ENCODE peak calls at places on chromosome 1, in five cellular contexts. One of them, this sample, is unnamed.

GRCh38 chr1:82269466-82269865 is 468.7 kb downstream of the ADGRL2 start:
- DNase-seq in stimulated activated CD4-positive, alpha-beta T cell treated with anti-CD3 and anti-CD28 coated beads, Interleukin-4, amount 100 ng/mL, for 24 hours: no peak
- DNase-seq in MV-4-11: no peak
- DNase-seq in NCI-H1092 treated with DMSO at 0.1 percent for 48 hours: no peak
- DNase-seq in stimulated activated CD8-positive, alpha-beta memory T cell treated with anti-CD3 and anti-CD28 coated beads, Interleukin-15, amount 100 ng/mL, for 1 hour: no peak
- DNase-seq in this sample: no peak

GRCh38 chr1:159900755-159901335 is 880 bp upstream of the CFAP45 start:
- DNase-seq in stimulated activated CD8-positive, alpha-beta memory T cell treated with anti-CD3 and anti-CD28 coated beads, Interleukin-15, amount 100 ng/mL, for 1 hour: no peak
- DNase-seq in stimulated activated CD4-positive, alpha-beta T cell treated with anti-CD3 and anti-CD28 coated beads, Interleukin-4, amount 100 ng/mL, for 24 hours: no peak
- DNase-seq in NCI-H1092 treated with DMSO at 0.1 percent for 48 hours: no peak
- DNase-seq in MV-4-11: no peak
- DNase-seq in this sample: no peak

GRCh38 chr1:82818596-82818995 is 1017.9 kb downstream of the ADGRL2 start:
- DNase-seq in MV-4-11: no peak
- DNase-seq in NCI-H1092 treated with DMSO at 0.1 percent for 48 hours: no peak
- DNase-seq in stimulated activated CD4-positive, alpha-beta T cell treated with anti-CD3 and anti-CD28 coated beads, Interleukin-4, amount 100 ng/mL, for 24 hours: no peak
- DNase-seq in stimulated activated CD8-positive, alpha-beta memory T cell treated with anti-CD3 and anti-CD28 coated beads, Interleukin-15, amount 100 ng/mL, for 1 hour: no peak
- DNase-seq in this sample: no peak

GRCh38 chr1:66276229-66276628 is 257.7 kb upstream of the SGIP1 start:
- DNase-seq in stimulated activated CD4-positive, alpha-beta T cell treated with anti-CD3 and anti-CD28 coated beads, Interleukin-4, amount 100 ng/mL, for 24 hours: peak
- DNase-seq in NCI-H1092 treated with DMSO at 0.1 percent for 48 hours: no peak
- DNase-seq in MV-4-11: peak
- DNase-seq in stimulated activated CD8-positive, alpha-beta memory T cell treated with anti-CD3 and anti-CD28 coated beads, Interleukin-15, amount 100 ng/mL, for 1 hour: no peak
- DNase-seq in this sample: no peak

GRCh38 chr1:205271745-205272144 is 44.0 kb downstream of the TMCC2 start:
- DNase-seq in MV-4-11: no peak
- DNase-seq in stimulated activated CD8-positive, alpha-beta memory T cell treated with anti-CD3 and anti-CD28 coated beads, Interleukin-15, amount 100 ng/mL, for 1 hour: no peak
- DNase-seq in stimulated activated CD4-positive, alpha-beta T cell treated with anti-CD3 and anti-CD28 coated beads, Interleukin-4, amount 100 ng/mL, for 24 hours: no peak
- DNase-seq in NCI-H1092 treated with DMSO at 0.1 percent for 48 hours: no peak
- DNase-seq in this sample: no peak

GRCh38 chr1:101105877-101106276 is 80.3 kb upstream of the DPH5 start:
- DNase-seq in stimulated activated CD8-positive, alpha-beta memory T cell treated with anti-CD3 and anti-CD28 coated beads, Interleukin-15, amount 100 ng/mL, for 1 hour: no peak
- DNase-seq in MV-4-11: no peak
- DNase-seq in stimulated activated CD4-positive, alpha-beta T cell treated with anti-CD3 and anti-CD28 coated beads, Interleukin-4, amount 100 ng/mL, for 24 hours: no peak
- DNase-seq in NCI-H1092 treated with DMSO at 0.1 percent for 48 hours: no peak
- DNase-seq in this sample: no peak

GRCh38 chr1:171457412-171457811 is 27.9 kb upstream of the PRRC2C start:
- DNase-seq in NCI-H1092 treated with DMSO at 0.1 percent for 48 hours: no peak
- DNase-seq in stimulated activated CD4-positive, alpha-beta T cell treated with anti-CD3 and anti-CD28 coated beads, Interleukin-4, amount 100 ng/mL, for 24 hours: no peak
- DNase-seq in MV-4-11: no peak
- DNase-seq in stimulated activated CD8-positive, alpha-beta memory T cell treated with anti-CD3 and anti-CD28 coated beads, Interleukin-15, amount 100 ng/mL, for 1 hour: no peak
- DNase-seq in this sample: no peak

GRCh38 chr1:30901798-30902652 is 6.5 kb downstream of the SDC3 start:
- DNase-seq in MV-4-11: no peak
- DNase-seq in stimulated activated CD8-positive, alpha-beta memory T cell treated with anti-CD3 and anti-CD28 coated beads, Interleukin-15, amount 100 ng/mL, for 1 hour: no peak
- DNase-seq in stimulated activated CD4-positive, alpha-beta T cell treated with anti-CD3 and anti-CD28 coated beads, Interleukin-4, amount 100 ng/mL, for 24 hours: no peak
- DNase-seq in NCI-H1092 treated with DMSO at 0.1 percent for 48 hours: no peak
- DNase-seq in this sample: no peak

GRCh38 chr1:221227872-221228337 is 348.7 kb downstream of the HLX start:
- DNase-seq in stimulated activated CD4-positive, alpha-beta T cell treated with anti-CD3 and anti-CD28 coated beads, Interleukin-4, amount 100 ng/mL, for 24 hours: no peak
- DNase-seq in NCI-H1092 treated with DMSO at 0.1 percent for 48 hours: no peak
- DNase-seq in MV-4-11: no peak
- DNase-seq in stimulated activated CD8-positive, alpha-beta memory T cell treated with anti-CD3 and anti-CD28 coated beads, Interleukin-15, amount 100 ng/mL, for 1 hour: no peak
- DNase-seq in this sample: no peak

GRCh38 chr1:202319381-202320080 is 22.2 kb downstream of the UBE2T start:
- DNase-seq in NCI-H1092 treated with DMSO at 0.1 percent for 48 hours: no peak
- DNase-seq in MV-4-11: no peak
- DNase-seq in stimulated activated CD8-positive, alpha-beta memory T cell treated with anti-CD3 and anti-CD28 coated beads, Interleukin-15, amount 100 ng/mL, for 1 hour: no peak
- DNase-seq in stimulated activated CD4-positive, alpha-beta T cell treated with anti-CD3 and anti-CD28 coated beads, Interleukin-4, amount 100 ng/mL, for 24 hours: no peak
- DNase-seq in this sample: no peak

GRCh38 chr1:88341436-88341835 is 342.6 kb upstream of the PKN2 start:
- DNase-seq in MV-4-11: no peak
- DNase-seq in NCI-H1092 treated with DMSO at 0.1 percent for 48 hours: no peak
- DNase-seq in stimulated activated CD4-positive, alpha-beta T cell treated with anti-CD3 and anti-CD28 coated beads, Interleukin-4, amount 100 ng/mL, for 24 hours: no peak
- DNase-seq in stimulated activated CD8-positive, alpha-beta memory T cell treated with anti-CD3 and anti-CD28 coated beads, Interleukin-15, amount 100 ng/mL, for 1 hour: no peak
- DNase-seq in this sample: no peak

GRCh38 chr1:200869376-200869752 is 3.4 kb upstream of the GPR25 start:
- DNase-seq in stimulated activated CD8-positive, alpha-beta memory T cell treated with anti-CD3 and anti-CD28 coated beads, Interleukin-15, amount 100 ng/mL, for 1 hour: no peak
- DNase-seq in MV-4-11: peak
- DNase-seq in stimulated activated CD4-positive, alpha-beta T cell treated with anti-CD3 and anti-CD28 coated beads, Interleukin-4, amount 100 ng/mL, for 24 hours: no peak
- DNase-seq in NCI-H1092 treated with DMSO at 0.1 percent for 48 hours: no peak
- DNase-seq in this sample: no peak

GRCh38 chr1:202809597-202810159 is 1.1 kb upstream of the PCAT6 start:
- DNase-seq in stimulated activated CD8-positive, alpha-beta memory T cell treated with anti-CD3 and anti-CD28 coated beads, Interleukin-15, amount 100 ng/mL, for 1 hour: no peak
- DNase-seq in MV-4-11: no peak
- DNase-seq in stimulated activated CD4-positive, alpha-beta T cell treated with anti-CD3 and anti-CD28 coated beads, Interleukin-4, amount 100 ng/mL, for 24 hours: no peak
- DNase-seq in NCI-H1092 treated with DMSO at 0.1 percent for 48 hours: no peak
- DNase-seq in this sample: no peak

GRCh38 chr1:193189442-193190095 is 3.2 kb upstream of the B3GALT2 start:
- DNase-seq in NCI-H1092 treated with DMSO at 0.1 percent for 48 hours: no peak
- DNase-seq in stimulated activated CD4-positive, alpha-beta T cell treated with anti-CD3 and anti-CD28 coated beads, Interleukin-4, amount 100 ng/mL, for 24 hours: no peak
- DNase-seq in stimulated activated CD8-positive, alpha-beta memory T cell treated with anti-CD3 and anti-CD28 coated beads, Interleukin-15, amount 100 ng/mL, for 1 hour: no peak
- DNase-seq in MV-4-11: no peak
- DNase-seq in this sample: no peak

GRCh38 chr1:47611992-47612391 is 174.1 kb downstream of the FOXD2 start:
- DNase-seq in stimulated activated CD4-positive, alpha-beta T cell treated with anti-CD3 and anti-CD28 coated beads, Interleukin-4, amount 100 ng/mL, for 24 hours: no peak
- DNase-seq in NCI-H1092 treated with DMSO at 0.1 percent for 48 hours: no peak
- DNase-seq in MV-4-11: no peak
- DNase-seq in stimulated activated CD8-positive, alpha-beta memory T cell treated with anti-CD3 and anti-CD28 coated beads, Interleukin-15, amount 100 ng/mL, for 1 hour: no peak
- DNase-seq in this sample: no peak

GRCh38 chr1:188240772-188241406 is 1412.1 kb downstream of the PLA2G4A start:
- DNase-seq in NCI-H1092 treated with DMSO at 0.1 percent for 48 hours: no peak
- DNase-seq in stimulated activated CD4-positive, alpha-beta T cell treated with anti-CD3 and anti-CD28 coated beads, Interleukin-4, amount 100 ng/mL, for 24 hours: no peak
- DNase-seq in MV-4-11: peak
- DNase-seq in stimulated activated CD8-positive, alpha-beta memory T cell treated with anti-CD3 and anti-CD28 coated beads, Interleukin-15, amount 100 ng/mL, for 1 hour: no peak
- DNase-seq in this sample: no peak

GRCh38 chr1:91697322-91698260 is 188.4 kb downstream of the TGFBR3 start:
- DNase-seq in NCI-H1092 treated with DMSO at 0.1 percent for 48 hours: no peak
- DNase-seq in stimulated activated CD8-positive, alpha-beta memory T cell treated with anti-CD3 and anti-CD28 coated beads, Interleukin-15, amount 100 ng/mL, for 1 hour: no peak
- DNase-seq in MV-4-11: peak
- DNase-seq in stimulated activated CD4-positive, alpha-beta T cell treated with anti-CD3 and anti-CD28 coated beads, Interleukin-4, amount 100 ng/mL, for 24 hours: peak
- DNase-seq in this sample: no peak

GRCh38 chr1:179034720-179035119 is 9.0 kb downstream of the FAM20B start:
- DNase-seq in stimulated activated CD4-positive, alpha-beta T cell treated with anti-CD3 and anti-CD28 coated beads, Interleukin-4, amount 100 ng/mL, for 24 hours: no peak
- DNase-seq in stimulated activated CD8-positive, alpha-beta memory T cell treated with anti-CD3 and anti-CD28 coated beads, Interleukin-15, amount 100 ng/mL, for 1 hour: no peak
- DNase-seq in MV-4-11: peak
- DNase-seq in NCI-H1092 treated with DMSO at 0.1 percent for 48 hours: no peak
- DNase-seq in this sample: no peak

GRCh38 chr1:186440584-186440983 is 20.3 kb downstream of the PDC start:
- DNase-seq in MV-4-11: no peak
- DNase-seq in stimulated activated CD4-positive, alpha-beta T cell treated with anti-CD3 and anti-CD28 coated beads, Interleukin-4, amount 100 ng/mL, for 24 hours: no peak
- DNase-seq in stimulated activated CD8-positive, alpha-beta memory T cell treated with anti-CD3 and anti-CD28 coated beads, Interleukin-15, amount 100 ng/mL, for 1 hour: no peak
- DNase-seq in NCI-H1092 treated with DMSO at 0.1 percent for 48 hours: no peak
- DNase-seq in this sample: no peak

GRCh38 chr1:90725961-90726715 is 9.0 kb upstream of the BARHL2 start:
- DNase-seq in MV-4-11: no peak
- DNase-seq in stimulated activated CD8-positive, alpha-beta memory T cell treated with anti-CD3 and anti-CD28 coated beads, Interleukin-15, amount 100 ng/mL, for 1 hour: no peak
- DNase-seq in NCI-H1092 treated with DMSO at 0.1 percent for 48 hours: no peak
- DNase-seq in stimulated activated CD4-positive, alpha-beta T cell treated with anti-CD3 and anti-CD28 coated beads, Interleukin-4, amount 100 ng/mL, for 24 hours: no peak
- DNase-seq in this sample: no peak

GRCh38 chr1:103529746-103530145 is 4.2 kb downstream of the RNPC3 start:
- DNase-seq in MV-4-11: no peak
- DNase-seq in stimulated activated CD8-positive, alpha-beta memory T cell treated with anti-CD3 and anti-CD28 coated beads, Interleukin-15, amount 100 ng/mL, for 1 hour: no peak
- DNase-seq in stimulated activated CD4-positive, alpha-beta T cell treated with anti-CD3 and anti-CD28 coated beads, Interleukin-4, amount 100 ng/mL, for 24 hours: peak
- DNase-seq in NCI-H1092 treated with DMSO at 0.1 percent for 48 hours: no peak
- DNase-seq in this sample: no peak

GRCh38 chr1:89022167-89022959 is at the start of gene GBP3:
- DNase-seq in NCI-H1092 treated with DMSO at 0.1 percent for 48 hours: peak
- DNase-seq in stimulated activated CD8-positive, alpha-beta memory T cell treated with anti-CD3 and anti-CD28 coated beads, Interleukin-15, amount 100 ng/mL, for 1 hour: no peak
- DNase-seq in stimulated activated CD4-positive, alpha-beta T cell treated with anti-CD3 and anti-CD28 coated beads, Interleukin-4, amount 100 ng/mL, for 24 hours: no peak
- DNase-seq in MV-4-11: peak
- DNase-seq in this sample: peak

GRCh38 chr1:233587958-233588799 is 25.7 kb upstream of the KCNK1 start:
- DNase-seq in stimulated activated CD8-positive, alpha-beta memory T cell treated with anti-CD3 and anti-CD28 coated beads, Interleukin-15, amount 100 ng/mL, for 1 hour: no peak
- DNase-seq in NCI-H1092 treated with DMSO at 0.1 percent for 48 hours: peak
- DNase-seq in stimulated activated CD4-positive, alpha-beta T cell treated with anti-CD3 and anti-CD28 coated beads, Interleukin-4, amount 100 ng/mL, for 24 hours: no peak
- DNase-seq in MV-4-11: no peak
- DNase-seq in this sample: no peak

GRCh38 chr1:24384251-24385090 is 29.1 kb downstream of the STPG1 start:
- DNase-seq in NCI-H1092 treated with DMSO at 0.1 percent for 48 hours: no peak
- DNase-seq in MV-4-11: peak
- DNase-seq in stimulated activated CD8-positive, alpha-beta memory T cell treated with anti-CD3 and anti-CD28 coated beads, Interleukin-15, amount 100 ng/mL, for 1 hour: no peak
- DNase-seq in stimulated activated CD4-positive, alpha-beta T cell treated with anti-CD3 and anti-CD28 coated beads, Interleukin-4, amount 100 ng/mL, for 24 hours: peak
- DNase-seq in this sample: no peak

GRCh38 chr1:9732123-9732971 is 80.8 kb downstream of the PIK3CD start:
- DNase-seq in MV-4-11: no peak
- DNase-seq in stimulated activated CD8-positive, alpha-beta memory T cell treated with anti-CD3 and anti-CD28 coated beads, Interleukin-15, amount 100 ng/mL, for 1 hour: no peak
- DNase-seq in NCI-H1092 treated with DMSO at 0.1 percent for 48 hours: no peak
- DNase-seq in stimulated activated CD4-positive, alpha-beta T cell treated with anti-CD3 and anti-CD28 coated beads, Interleukin-4, amount 100 ng/mL, for 24 hours: no peak
- DNase-seq in this sample: no peak

GRCh38 chr1:239456788-239457187 is 70.4 kb downstream of the CHRM3 start:
- DNase-seq in stimulated activated CD4-positive, alpha-beta T cell treated with anti-CD3 and anti-CD28 coated beads, Interleukin-4, amount 100 ng/mL, for 24 hours: no peak
- DNase-seq in MV-4-11: no peak
- DNase-seq in stimulated activated CD8-positive, alpha-beta memory T cell treated with anti-CD3 and anti-CD28 coated beads, Interleukin-15, amount 100 ng/mL, for 1 hour: no peak
- DNase-seq in NCI-H1092 treated with DMSO at 0.1 percent for 48 hours: no peak
- DNase-seq in this sample: no peak

GRCh38 chr1:101302831-101303511 is 66.2 kb downstream of the S1PR1 start:
- DNase-seq in MV-4-11: no peak
- DNase-seq in stimulated activated CD8-positive, alpha-beta memory T cell treated with anti-CD3 and anti-CD28 coated beads, Interleukin-15, amount 100 ng/mL, for 1 hour: no peak
- DNase-seq in stimulated activated CD4-positive, alpha-beta T cell treated with anti-CD3 and anti-CD28 coated beads, Interleukin-4, amount 100 ng/mL, for 24 hours: no peak
- DNase-seq in NCI-H1092 treated with DMSO at 0.1 percent for 48 hours: no peak
- DNase-seq in this sample: peak

GRCh38 chr1:234093741-234094140 is 189.3 kb downstream of the SLC35F3 start:
- DNase-seq in MV-4-11: no peak
- DNase-seq in NCI-H1092 treated with DMSO at 0.1 percent for 48 hours: no peak
- DNase-seq in stimulated activated CD4-positive, alpha-beta T cell treated with anti-CD3 and anti-CD28 coated beads, Interleukin-4, amount 100 ng/mL, for 24 hours: no peak
- DNase-seq in stimulated activated CD8-positive, alpha-beta memory T cell treated with anti-CD3 and anti-CD28 coated beads, Interleukin-15, amount 100 ng/mL, for 1 hour: no peak
- DNase-seq in this sample: no peak

GRCh38 chr1:10701145-10701544 is 95.3 kb downstream of the CASZ1 start:
- DNase-seq in MV-4-11: no peak
- DNase-seq in stimulated activated CD8-positive, alpha-beta memory T cell treated with anti-CD3 and anti-CD28 coated beads, Interleukin-15, amount 100 ng/mL, for 1 hour: no peak
- DNase-seq in stimulated activated CD4-positive, alpha-beta T cell treated with anti-CD3 and anti-CD28 coated beads, Interleukin-4, amount 100 ng/mL, for 24 hours: no peak
- DNase-seq in NCI-H1092 treated with DMSO at 0.1 percent for 48 hours: peak
- DNase-seq in this sample: no peak

GRCh38 chr1:36306902-36307456 is 811 bp downstream of the SH3D21 start:
- DNase-seq in stimulated activated CD8-positive, alpha-beta memory T cell treated with anti-CD3 and anti-CD28 coated beads, Interleukin-15, amount 100 ng/mL, for 1 hour: peak
- DNase-seq in MV-4-11: peak
- DNase-seq in stimulated activated CD4-positive, alpha-beta T cell treated with anti-CD3 and anti-CD28 coated beads, Interleukin-4, amount 100 ng/mL, for 24 hours: peak
- DNase-seq in NCI-H1092 treated with DMSO at 0.1 percent for 48 hours: peak
- DNase-seq in this sample: peak

GRCh38 chr1:222813866-222814535 is 838 bp upstream of the DISP1 start:
- DNase-seq in MV-4-11: no peak
- DNase-seq in NCI-H1092 treated with DMSO at 0.1 percent for 48 hours: no peak
- DNase-seq in stimulated activated CD8-positive, alpha-beta memory T cell treated with anti-CD3 and anti-CD28 coated beads, Interleukin-15, amount 100 ng/mL, for 1 hour: no peak
- DNase-seq in stimulated activated CD4-positive, alpha-beta T cell treated with anti-CD3 and anti-CD28 coated beads, Interleukin-4, amount 100 ng/mL, for 24 hours: no peak
- DNase-seq in this sample: no peak

GRCh38 chr1:7975212-7975865 is 13.8 kb downstream of the PARK7 start:
- DNase-seq in stimulated activated CD8-positive, alpha-beta memory T cell treated with anti-CD3 and anti-CD28 coated beads, Interleukin-15, amount 100 ng/mL, for 1 hour: no peak
- DNase-seq in stimulated activated CD4-positive, alpha-beta T cell treated with anti-CD3 and anti-CD28 coated beads, Interleukin-4, amount 100 ng/mL, for 24 hours: peak
- DNase-seq in NCI-H1092 treated with DMSO at 0.1 percent for 48 hours: peak
- DNase-seq in MV-4-11: peak
- DNase-seq in this sample: peak

GRCh38 chr1:226809785-226810571 is 60.4 kb upstream of the PSEN2 start:
- DNase-seq in NCI-H1092 treated with DMSO at 0.1 percent for 48 hours: no peak
- DNase-seq in MV-4-11: no peak
- DNase-seq in stimulated activated CD4-positive, alpha-beta T cell treated with anti-CD3 and anti-CD28 coated beads, Interleukin-4, amount 100 ng/mL, for 24 hours: no peak
- DNase-seq in stimulated activated CD8-positive, alpha-beta memory T cell treated with anti-CD3 and anti-CD28 coated beads, Interleukin-15, amount 100 ng/mL, for 1 hour: no peak
- DNase-seq in this sample: no peak

GRCh38 chr1:159429074-159429861 is 2.7 kb upstream of the OR10J4 start:
- DNase-seq in stimulated activated CD8-positive, alpha-beta memory T cell treated with anti-CD3 and anti-CD28 coated beads, Interleukin-15, amount 100 ng/mL, for 1 hour: no peak
- DNase-seq in MV-4-11: no peak
- DNase-seq in stimulated activated CD4-positive, alpha-beta T cell treated with anti-CD3 and anti-CD28 coated beads, Interleukin-4, amount 100 ng/mL, for 24 hours: no peak
- DNase-seq in NCI-H1092 treated with DMSO at 0.1 percent for 48 hours: no peak
- DNase-seq in this sample: peak

GRCh38 chr1:8740034-8740449 is 77.4 kb downstream of the RERE start:
- DNase-seq in stimulated activated CD8-positive, alpha-beta memory T cell treated with anti-CD3 and anti-CD28 coated beads, Interleukin-15, amount 100 ng/mL, for 1 hour: no peak
- DNase-seq in stimulated activated CD4-positive, alpha-beta T cell treated with anti-CD3 and anti-CD28 coated beads, Interleukin-4, amount 100 ng/mL, for 24 hours: no peak
- DNase-seq in NCI-H1092 treated with DMSO at 0.1 percent for 48 hours: no peak
- DNase-seq in MV-4-11: peak
- DNase-seq in this sample: peak

GRCh38 chr1:223410036-223410435 is 16.8 kb downstream of the CCDC185 start:
- DNase-seq in MV-4-11: no peak
- DNase-seq in stimulated activated CD8-positive, alpha-beta memory T cell treated with anti-CD3 and anti-CD28 coated beads, Interleukin-15, amount 100 ng/mL, for 1 hour: no peak
- DNase-seq in stimulated activated CD4-positive, alpha-beta T cell treated with anti-CD3 and anti-CD28 coated beads, Interleukin-4, amount 100 ng/mL, for 24 hours: no peak
- DNase-seq in NCI-H1092 treated with DMSO at 0.1 percent for 48 hours: no peak
- DNase-seq in this sample: no peak

GRCh38 chr1:53573931-53574330 is 114.7 kb downstream of the DMRTB1 start:
- DNase-seq in NCI-H1092 treated with DMSO at 0.1 percent for 48 hours: no peak
- DNase-seq in MV-4-11: no peak
- DNase-seq in stimulated activated CD8-positive, alpha-beta memory T cell treated with anti-CD3 and anti-CD28 coated beads, Interleukin-15, amount 100 ng/mL, for 1 hour: no peak
- DNase-seq in stimulated activated CD4-positive, alpha-beta T cell treated with anti-CD3 and anti-CD28 coated beads, Interleukin-4, amount 100 ng/mL, for 24 hours: no peak
- DNase-seq in this sample: no peak

GRCh38 chr1:43199093-43199726 is 27.1 kb downstream of the CFAP57 start:
- DNase-seq in stimulated activated CD8-positive, alpha-beta memory T cell treated with anti-CD3 and anti-CD28 coated beads, Interleukin-15, amount 100 ng/mL, for 1 hour: no peak
- DNase-seq in stimulated activated CD4-positive, alpha-beta T cell treated with anti-CD3 and anti-CD28 coated beads, Interleukin-4, amount 100 ng/mL, for 24 hours: no peak
- DNase-seq in MV-4-11: no peak
- DNase-seq in NCI-H1092 treated with DMSO at 0.1 percent for 48 hours: peak
- DNase-seq in this sample: no peak

GRCh38 chr1:32247983-32248889 is 1.2 kb downstream of the FAM167B start:
- DNase-seq in stimulated activated CD4-positive, alpha-beta T cell treated with anti-CD3 and anti-CD28 coated beads, Interleukin-4, amount 100 ng/mL, for 24 hours: peak
- DNase-seq in NCI-H1092 treated with DMSO at 0.1 percent for 48 hours: peak
- DNase-seq in MV-4-11: peak
- DNase-seq in stimulated activated CD8-positive, alpha-beta memory T cell treated with anti-CD3 and anti-CD28 coated beads, Interleukin-15, amount 100 ng/mL, for 1 hour: peak
- DNase-seq in this sample: peak

This sample was measured in COLO829.